ENCODE peak calls at places on chromosomes 2 and 18, in eight cellular contexts. F, T, H, D, Z, M, C and X are unnamed samples.

GRCh38 chr18:7616661-7617060 is 49.5 kb downstream of the PTPRM start:
- DNase-seq in T (no peak), M (peak), D (no peak), C (no peak), Z (no peak), H (peak), F (no peak), X (no peak)

GRCh38 chr18:68694316-68694715 is 20.6 kb downstream of the TMX3 start:
- DNase-seq in M (no peak), Z (no peak), T (no peak), H (no peak), F (no peak), D (no peak), C (no peak), X (no peak)

GRCh38 chr2:199456383-199457146 is 1.2 kb downstream of the SATB2 start:
- DNase-seq in H (no peak), T (no peak), C (no peak), F (no peak), D (no peak), Z (peak), M (peak), X (no peak)

GRCh38 chr2:199128476-199129214 is 329.1 kb downstream of the SATB2 start:
- DNase-seq in F (no peak), Z (no peak), H (no peak), M (no peak), T (no peak), C (no peak), D (no peak), X (no peak)

GRCh38 chr18:62523631-62524442 is 1.0 kb downstream of the ZCCHC2 start:
- DNase-seq in Z (peak), T (peak), C (no peak), H (peak), F (peak), D (no peak), M (peak), X (peak)

GRCh38 chr18:72160504-72161445 is 383.4 kb downstream of the CBLN2 start:
- DNase-seq in T (no peak), F (no peak), Z (no peak), H (no peak), M (no peak), C (no peak), D (no peak), X (no peak)

GRCh38 chr2:30335981-30336538 is 104.7 kb downstream of the LBH start:
- DNase-seq in C (no peak), F (no peak), T (no peak), H (no peak), M (peak), D (no peak), Z (no peak), X (no peak)

GRCh38 chr2:213188971-213189899 is 37.8 kb upstream of the IKZF2 start:
- DNase-seq in Z (no peak), T (no peak), M (peak), D (peak), F (no peak), H (no peak), C (no peak), X (no peak)

GRCh38 chr2:174878537-174879147 is 114.4 kb upstream of the CHRNA1 start:
- DNase-seq in H (no peak), M (peak), C (no peak), Z (no peak), F (no peak), T (no peak), D (no peak), X (no peak)

GRCh38 chr2:20365249-20365817 is 14.7 kb upstream of the PUM2 start:
- DNase-seq in T (no peak), D (peak), Z (no peak), H (no peak), M (peak), F (no peak), C (no peak), X (no peak)

GRCh38 chr2:119697290-119698013 is 18.5 kb downstream of the TMEM177 start:
- DNase-seq in T (no peak), H (no peak), C (no peak), M (no peak), F (no peak), Z (no peak), D (no peak), X (no peak)

GRCh38 chr2:98757904-98758421 is 27.0 kb upstream of the MGAT4A start:
- DNase-seq in M (peak), D (peak), Z (peak), F (peak), H (peak), C (peak), T (no peak), X (peak)

GRCh38 chr2:239818531-239819011 is 206.6 kb downstream of the NDUFA10 start:
- DNase-seq in F (no peak), Z (no peak), H (no peak), D (no peak), C (no peak), T (no peak), M (no peak), X (no peak)

GRCh38 chr2:217466104-217466503 is 536.7 kb downstream of the TNS1 start:
- DNase-seq in Z (no peak), C (no peak), T (no peak), M (no peak), F (no peak), H (no peak), D (no peak), X (no peak)

GRCh38 chr2:97748397-97748796 is 35.0 kb downstream of the ZAP70 start:
- DNase-seq in Z (peak), T (peak), M (no peak), F (no peak), C (no peak), D (no peak), H (peak), X (peak)

GRCh38 chr2:137202310-137202709 is 437.0 kb downstream of the THSD7B start:
- DNase-seq in T (no peak), Z (no peak), D (no peak), H (no peak), C (no peak), M (no peak), F (no peak), X (no peak)

GRCh38 chr2:157971702-157972101 is 95.6 kb upstream of the ACVR1 start:
- DNase-seq in F (no peak), T (no peak), C (no peak), D (no peak), H (no peak), M (no peak), Z (peak), X (no peak)

GRCh38 chr2:202069189-202070050 is 3.6 kb upstream of the KIAA2012 start:
- DNase-seq in H (no peak), T (no peak), D (no peak), M (no peak), Z (peak), C (no peak), F (peak), X (no peak)

GRCh38 chr2:128451084-128451483 is 132.4 kb upstream of the HS6ST1 start:
- DNase-seq in F (peak), H (no peak), T (no peak), Z (no peak), D (no peak), C (no peak), M (no peak), X (no peak)

GRCh38 chr2:103121106-103121505 is 359.3 kb downstream of the TMEM182 start:
- DNase-seq in M (no peak), D (no peak), C (no peak), H (no peak), F (no peak), Z (no peak), T (no peak), X (no peak)